ENCODE peak calls at places on chromosomes 6 and 20, in seven cellular contexts. N is stimulated activated CD4-positive, alpha-beta T cell treated with anti-CD3 and anti-CD28 coated beads, TNF-alpha, amount 100 ng/mL, for 48 hours; W is gastrocnemius medialis; L is IMR-90; I is cardiac muscle cell; A is left cardiac atrium; V is activated gamma-delta T cell. H is an unnamed sample.

GRCh38 chr6:124389127-124389526 is 573.1 kb upstream of the RNF217 start:
- DNase-seq in I (no peak), A (no peak), V (no peak), N (no peak), W (no peak), L (no peak), H (no peak)

GRCh38 chr6:75230484-75231325 is 12.9 kb downstream of the COX7A2 start:
- DNase-seq in I (peak), W (no peak), N (no peak), A (no peak), L (peak), V (no peak), H (no peak)

GRCh38 chr6:169250660-169251059 is 3.0 kb downstream of the THBS2 start:
- DNase-seq in W (no peak), I (no peak), L (peak), A (no peak), N (no peak), V (no peak), H (no peak)

GRCh38 chr20:58580493-58580835 is 65.3 kb upstream of the APCDD1L start:
- DNase-seq in A (no peak), W (no peak), I (no peak), L (no peak), V (no peak), N (no peak), H (no peak)

GRCh38 chr20:2795451-2795850 is 5.0 kb downstream of the CPXM1 start:
- DNase-seq in L (no peak), W (no peak), V (no peak), I (no peak), N (no peak), A (no peak), H (no peak)

GRCh38 chr6:148967546-148967945 is 220.7 kb downstream of the UST start:
- DNase-seq in A (no peak), I (no peak), L (no peak), W (no peak), N (no peak), V (no peak), H (no peak)

GRCh38 chr6:56575736-56576135 is 67.0 kb downstream of the DST start:
- DNase-seq in A (no peak), L (no peak), N (no peak), I (no peak), W (no peak), V (no peak), H (no peak)

GRCh38 chr6:38678178-38678760 is 24.7 kb downstream of the GLO1 start:
- DNase-seq in A (no peak), V (no peak), W (no peak), I (no peak), N (no peak), L (no peak), H (no peak)

GRCh38 chr6:44855562-44856494 is 468.3 kb downstream of the CDC5L start:
- DNase-seq in V (no peak), A (no peak), N (no peak), W (no peak), I (no peak), L (peak), H (no peak)

GRCh38 chr6:142009647-142010046 is 123.1 kb upstream of the GJE1 start:
- DNase-seq in W (no peak), N (no peak), A (no peak), I (peak), V (no peak), L (peak), H (no peak)

GRCh38 chr6:139201378-139201777 is 66.5 kb downstream of the HECA start:
- DNase-seq in W (no peak), A (no peak), N (no peak), L (no peak), I (no peak), V (no peak), H (no peak)

GRCh38 chr6:112007254-112007653 is 46.6 kb upstream of the CCN6 start:
- DNase-seq in L (no peak), A (no peak), N (no peak), I (no peak), W (no peak), V (no peak), H (no peak)

GRCh38 chr6:39377530-39377929 is 55.0 kb upstream of the KCNK16 start:
- DNase-seq in I (peak), V (no peak), A (peak), W (peak), N (no peak), L (peak), H (no peak)

GRCh38 chr20:19830351-19830750 is 72.3 kb downstream of the RIN2 start:
- DNase-seq in L (peak), N (no peak), W (no peak), A (no peak), I (no peak), V (no peak), H (no peak)

GRCh38 chr20:62739581-62740285 is 31.1 kb downstream of the NTSR1 start:
- DNase-seq in I (no peak), W (no peak), N (no peak), A (peak), L (no peak), V (no peak), H (peak)

GRCh38 chr6:169112483-169113320 is 140.9 kb downstream of the THBS2 start:
- DNase-seq in I (no peak), N (no peak), W (no peak), V (no peak), A (no peak), L (no peak), H (no peak)

GRCh38 chr20:15582146-15582776 is 991.0 kb downstream of the KIF16B start:
- DNase-seq in V (no peak), I (no peak), A (no peak), L (peak), W (no peak), N (no peak), H (no peak)

GRCh38 chr6:98286620-98287019 is 547.8 kb upstream of the POU3F2 start:
- DNase-seq in W (no peak), N (no peak), I (no peak), V (no peak), A (no peak), L (no peak), H (no peak)

GRCh38 chr6:73798592-73798991 is 102.6 kb downstream of the CD109 start:
- DNase-seq in N (no peak), V (no peak), L (peak), W (peak), A (peak), I (no peak), H (no peak)

GRCh38 chr6:38588631-38589366 is 50.9 kb downstream of the BTBD9 start:
- DNase-seq in W (no peak), A (no peak), N (no peak), I (no peak), V (no peak), L (peak), H (no peak)

GRCh38 chr20:5933802-5934436 is 16.4 kb downstream of the TRMT6 start:
- DNase-seq in V (no peak), A (no peak), W (no peak), N (no peak), L (no peak), I (no peak), H (no peak)

GRCh38 chr20:50285376-50286173 is 94.9 kb downstream of the CEBPB start:
- DNase-seq in A (no peak), N (no peak), V (no peak), W (no peak), L (peak), I (no peak), H (peak)

GRCh38 chr6:136793348-136793747 is 1.1 kb upstream of the MAP3K5 start:
- DNase-seq in A (no peak), V (no peak), N (no peak), L (no peak), I (no peak), W (no peak), H (no peak)

GRCh38 chr6:44499609-44500008 is 112.1 kb downstream of the CDC5L start:
- DNase-seq in N (no peak), V (no peak), A (no peak), L (no peak), W (no peak), I (no peak), H (no peak)

GRCh38 chr6:30954631-30955366 is 14.0 kb downstream of the MUCL3 start:
- DNase-seq in V (no peak), A (no peak), N (no peak), L (no peak), I (no peak), W (no peak), H (no peak)

GRCh38 chr6:118386975-118387374 is 161.1 kb upstream of the PLN start:
- DNase-seq in V (no peak), L (no peak), I (no peak), A (no peak), W (no peak), N (no peak), H (no peak)

GRCh38 chr20:44548171-44548678 is 26.4 kb upstream of the SERINC3 start:
- DNase-seq in W (no peak), L (no peak), N (no peak), A (no peak), I (no peak), V (no peak), H (no peak)

GRCh38 chr6:35302604-35303218 is 5.1 kb downstream of the DEF6 start:
- DNase-seq in I (peak), W (no peak), N (peak), V (peak), A (peak), L (peak), H (no peak)

GRCh38 chr6:3232017-3232838 is 4.8 kb upstream of the TUBB2B start:
- DNase-seq in V (no peak), L (no peak), N (no peak), A (no peak), I (no peak), W (no peak), H (no peak)

GRCh38 chr20:11907621-11908020 is 10.1 kb upstream of the BTBD3 start:
- DNase-seq in W (no peak), L (peak), I (no peak), N (no peak), A (no peak), V (no peak), H (no peak)

GRCh38 chr20:35443003-35443402 is 5.0 kb upstream of the GDF5 start:
- DNase-seq in I (no peak), L (peak), N (no peak), V (no peak), A (no peak), W (no peak), H (no peak)

GRCh38 chr6:166939276-166939816 is 17.0 kb downstream of the RNASET2 start:
- DNase-seq in W (no peak), N (no peak), A (no peak), L (no peak), I (no peak), V (no peak), H (no peak)

GRCh38 chr20:11394145-11394833 is 523.4 kb upstream of the BTBD3 start:
- DNase-seq in W (no peak), I (no peak), V (no peak), L (peak), A (no peak), N (no peak), H (no peak)

GRCh38 chr6:110620065-110620464 is 143.7 kb upstream of the SLC22A16 start:
- DNase-seq in L (no peak), W (no peak), N (no peak), V (no peak), A (no peak), I (no peak), H (no peak)

H was measured in kidney.